ENCODE peak calls at places on chromosomes 13 and 19, in four cellular contexts. One of them, this sample, is unnamed. For H3K4me1, the result is how much of the 10 kb centered on the place peaks cover.

GRCh38 chr13:101706651-101707050 is 254.2 kb downstream of the ITGBL1 start:
- DNase-seq in heart right ventricle: no peak
- DNase-seq in psoas muscle: peak
- DNase-seq in PC-9: no peak
- DNase-seq in this sample: no peak

GRCh38 chr19:33673258-33673875 is 51.6 kb downstream of the CHST8 start:
- DNase-seq in heart right ventricle: no peak
- DNase-seq in psoas muscle: no peak
- DNase-seq in PC-9: no peak
- DNase-seq in this sample: no peak

GRCh38 chr19:49327878-49328544 is 3.0 kb upstream of the SLC6A16 start:
- DNase-seq in heart right ventricle: no peak
- DNase-seq in psoas muscle: no peak
- DNase-seq in PC-9: no peak
- DNase-seq in this sample: peak

GRCh38 chr13:89746554-89746953 is 1600.9 kb upstream of the MIR17HG start:
- DNase-seq in heart right ventricle: no peak
- DNase-seq in psoas muscle: no peak
- DNase-seq in PC-9: no peak
- DNase-seq in this sample: no peak

GRCh38 chr13:111622051-111622531 is 301.6 kb downstream of the TEX29 start:
- DNase-seq in heart right ventricle: no peak
- DNase-seq in psoas muscle: no peak
- DNase-seq in PC-9: no peak
- DNase-seq in this sample: peak

GRCh38 chr13:30918662-30919405 is 12.8 kb downstream of the MEDAG start:
- DNase-seq in heart right ventricle: no peak
- DNase-seq in psoas muscle: no peak
- DNase-seq in PC-9: no peak
- DNase-seq in this sample: no peak

GRCh38 chr13:104483631-104484030 is 1417.4 kb upstream of the SLC10A2 start:
- DNase-seq in heart right ventricle: no peak
- DNase-seq in psoas muscle: no peak
- DNase-seq in PC-9: no peak
- DNase-seq in this sample: no peak

GRCh38 chr19:32720936-32721250 is 1.3 kb downstream of the TDRD12 start:
- DNase-seq in heart right ventricle: no peak
- DNase-seq in psoas muscle: no peak
- DNase-seq in PC-9: no peak
- DNase-seq in this sample: no peak

GRCh38 chr19:10086032-10086903 is at the start of gene SHFL:
- DNase-seq in heart right ventricle: peak
- DNase-seq in psoas muscle: peak
- DNase-seq in PC-9: peak
- DNase-seq in this sample: no peak

GRCh38 chr13:98483636-98484288 is 93.1 kb downstream of the STK24 start:
- DNase-seq in heart right ventricle: no peak
- DNase-seq in psoas muscle: no peak
- DNase-seq in PC-9: no peak
- DNase-seq in this sample: no peak
- H3K4me1 ChIP-seq in heart right ventricle: half or more
- H3K4me1 ChIP-seq in psoas muscle: half or more
- H3K4me1 ChIP-seq in PC-9: half or more
- H3K4me1 ChIP-seq in this sample: under half

GRCh38 chr19:41726493-41726892 is 18.1 kb downstream of the CEACAM5 start:
- DNase-seq in heart right ventricle: no peak
- DNase-seq in psoas muscle: no peak
- DNase-seq in PC-9: no peak
- DNase-seq in this sample: no peak
- TF ChIP-seq CTCF in heart right ventricle: no peak
- TF ChIP-seq CTCF in psoas muscle: no peak
- TF ChIP-seq CTCF in PC-9: no peak
- TF ChIP-seq CTCF in this sample: no peak

DNA sequence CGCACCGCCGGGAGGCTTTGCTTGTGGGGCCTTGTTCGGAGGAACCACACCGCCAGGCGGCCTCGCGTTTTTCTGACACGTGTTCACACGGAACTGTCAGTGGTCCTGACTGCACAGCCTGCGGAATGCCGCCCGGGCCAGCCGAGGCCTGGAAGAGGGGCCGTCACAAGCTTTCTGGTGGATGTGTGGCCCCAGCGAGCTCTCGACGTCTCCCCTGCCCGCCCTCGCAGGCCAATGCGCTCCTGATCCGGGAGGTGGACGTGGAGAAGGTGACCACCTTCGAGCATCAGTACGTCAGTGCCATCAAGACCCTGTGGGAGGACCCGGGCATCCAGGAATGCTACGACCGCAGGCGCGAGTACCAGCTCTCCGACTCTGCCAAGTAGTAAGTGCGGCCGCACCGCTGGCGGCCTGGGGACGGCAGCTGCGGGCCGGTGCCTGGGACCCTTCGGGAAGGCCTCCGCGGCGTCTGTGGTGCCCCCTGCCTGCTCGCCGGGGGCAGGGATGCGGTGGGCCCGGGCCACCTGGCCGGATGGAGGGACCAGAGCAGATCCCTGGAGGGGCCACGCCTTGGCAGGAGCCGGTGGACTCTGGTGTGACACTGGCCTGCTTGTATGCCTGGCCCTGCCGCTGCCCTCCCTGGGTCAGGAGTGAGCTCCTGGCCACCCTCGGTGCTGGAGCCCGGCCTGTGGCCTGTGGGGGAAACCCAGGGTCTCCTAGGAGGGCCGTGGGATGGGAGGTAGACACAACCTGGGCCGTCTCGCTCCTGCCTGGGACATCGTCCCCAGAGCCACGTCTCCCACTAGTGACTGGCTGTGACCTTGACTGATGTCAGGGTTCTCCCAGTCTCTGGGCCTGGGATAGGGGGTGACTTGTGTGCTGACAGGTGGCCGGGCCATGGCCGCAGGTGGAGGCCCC is 19.2 kb downstream of the GNA11 start:
- DNase-seq in heart right ventricle: peak
- DNase-seq in psoas muscle: no peak
- DNase-seq in PC-9: no peak
- DNase-seq in this sample: no peak
- H3K4me1 ChIP-seq in heart right ventricle: under half
- H3K4me1 ChIP-seq in psoas muscle: under half
- H3K4me1 ChIP-seq in PC-9: under half
- H3K4me1 ChIP-seq in this sample: under half

DNA sequence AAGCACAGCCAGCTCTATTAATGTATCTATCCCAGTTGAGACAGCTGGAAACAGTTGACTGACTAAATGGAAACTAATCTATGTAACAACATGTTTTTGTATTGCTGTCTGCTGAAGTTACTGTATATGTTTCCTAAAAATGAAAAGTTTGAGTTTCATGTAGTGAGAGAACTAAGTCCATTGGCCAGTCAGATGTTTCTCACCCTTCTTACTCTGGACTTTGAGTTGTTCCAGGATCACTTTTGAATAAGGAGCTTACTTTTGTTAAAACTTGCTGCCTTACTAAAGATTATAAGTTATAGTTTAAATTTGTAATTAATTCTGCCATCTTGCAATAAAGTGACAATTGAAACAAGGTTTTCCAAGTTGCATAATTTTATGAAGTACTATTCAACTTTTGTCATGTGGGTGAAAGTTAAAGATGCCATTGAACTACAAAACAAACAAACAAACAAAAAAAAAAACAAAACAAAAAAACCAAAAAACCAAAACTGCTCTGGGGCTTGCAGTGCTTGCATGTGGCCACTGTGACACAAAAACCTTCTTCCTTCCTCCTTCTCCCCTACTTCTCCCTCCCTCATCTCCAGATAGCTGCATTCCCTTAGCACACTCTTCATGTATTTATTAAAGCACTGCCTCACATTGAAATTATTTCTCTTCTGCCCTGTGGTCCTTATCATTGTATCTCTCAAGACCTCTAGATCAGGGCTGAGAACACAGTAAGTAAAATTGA is 15.3 kb downstream of the WDFY2 start:
- DNase-seq in heart right ventricle: no peak
- DNase-seq in psoas muscle: no peak
- DNase-seq in PC-9: no peak
- DNase-seq in this sample: no peak
- TF ChIP-seq CTCF in heart right ventricle: no peak
- TF ChIP-seq CTCF in psoas muscle: no peak
- TF ChIP-seq CTCF in PC-9: no peak
- TF ChIP-seq CTCF in this sample: no peak

GRCh38 chr19:1213391-1214286 is 8.1 kb downstream of the STK11 start:
- DNase-seq in heart right ventricle: peak
- DNase-seq in psoas muscle: peak
- DNase-seq in PC-9: no peak
- DNase-seq in this sample: peak
- H3K4me1 ChIP-seq in heart right ventricle: half or more
- H3K4me1 ChIP-seq in psoas muscle: half or more
- H3K4me1 ChIP-seq in PC-9: under half
- H3K4me1 ChIP-seq in this sample: under half

DNA sequence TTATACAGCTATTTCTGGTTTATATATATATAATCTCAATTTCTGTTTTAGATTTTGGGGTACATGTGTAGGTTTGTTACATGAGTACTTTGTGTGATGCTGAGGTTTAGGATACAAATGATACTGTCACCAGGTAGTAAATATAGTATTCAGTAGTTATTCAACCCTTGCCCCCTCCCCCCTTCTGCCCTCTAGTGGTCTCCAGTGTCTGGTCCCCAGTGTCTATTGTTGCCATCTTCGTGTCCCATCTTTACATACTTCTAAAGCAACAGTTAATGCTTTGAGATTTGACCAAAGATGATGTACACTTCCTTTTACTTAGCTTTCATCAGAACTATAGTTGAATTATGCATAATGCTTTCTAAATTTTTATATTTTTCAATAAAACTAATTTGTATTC is 1623.4 kb upstream of the PRR20A start:
- DNase-seq in heart right ventricle: no peak
- DNase-seq in psoas muscle: no peak
- DNase-seq in PC-9: no peak
- DNase-seq in this sample: no peak
- TF ChIP-seq CTCF in heart right ventricle: no peak
- TF ChIP-seq CTCF in psoas muscle: no peak
- TF ChIP-seq CTCF in PC-9: peak
- TF ChIP-seq CTCF in this sample: no peak

DNA sequence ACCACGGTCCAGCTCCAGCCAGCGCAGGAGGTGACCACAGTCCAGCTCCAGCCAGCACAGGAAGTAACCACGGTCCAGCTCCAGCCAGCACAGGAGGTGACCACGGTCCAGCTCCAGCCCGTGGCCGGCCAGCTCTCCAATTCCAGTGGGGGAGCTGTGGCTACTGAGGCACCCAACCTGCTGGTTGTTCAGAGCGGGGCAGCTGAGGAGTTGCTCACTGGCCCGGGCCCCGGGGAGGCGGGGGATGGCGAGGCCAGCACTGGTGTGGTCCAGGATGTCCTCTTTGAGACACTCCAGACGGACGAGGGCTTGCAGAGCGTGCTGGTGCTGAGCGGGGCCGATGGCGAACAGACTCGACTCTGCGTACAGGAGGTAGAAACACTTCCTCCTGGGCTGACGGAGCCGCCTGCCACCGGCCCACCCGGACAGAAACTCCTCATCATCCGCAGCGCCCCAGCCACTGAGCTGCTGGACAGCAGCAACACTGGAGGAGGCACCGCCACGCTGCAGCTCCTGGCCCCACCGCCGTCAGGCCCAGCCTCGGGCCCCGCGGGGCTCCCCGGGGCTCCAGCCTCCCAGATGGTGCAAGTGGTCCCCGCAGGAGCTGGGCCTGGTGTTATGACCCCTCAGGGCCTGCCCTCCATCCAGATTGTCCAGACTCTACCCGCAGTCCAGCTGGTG is 1.2 kb upstream of the NAT14 start:
- DNase-seq in heart right ventricle: peak
- DNase-seq in psoas muscle: no peak
- DNase-seq in PC-9: no peak
- DNase-seq in this sample: no peak
- H3K4me1 ChIP-seq in heart right ventricle: half or more
- H3K4me1 ChIP-seq in psoas muscle: under half
- H3K4me1 ChIP-seq in PC-9: under half
- H3K4me1 ChIP-seq in this sample: under half

DNA sequence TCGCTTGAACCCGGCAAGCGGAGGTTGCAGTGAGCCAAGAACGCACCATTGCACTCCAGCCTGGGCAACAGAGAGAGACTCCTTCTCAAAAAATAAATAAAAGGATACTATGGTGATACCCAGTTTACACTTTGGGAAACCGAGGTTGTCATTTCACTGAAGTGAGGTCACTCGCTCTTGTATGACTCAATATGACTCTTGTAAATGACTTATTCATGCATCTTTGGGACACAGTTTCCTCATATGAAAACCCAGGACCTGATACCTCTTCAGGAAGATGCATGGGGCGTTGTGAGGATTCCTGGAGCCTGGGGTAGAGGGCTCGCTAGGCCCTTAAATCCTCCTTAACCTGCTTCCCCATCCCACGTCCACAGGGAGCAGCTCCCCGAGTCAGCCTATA is 4.5 kb downstream of the PSMD8 start:
- DNase-seq in heart right ventricle: no peak
- DNase-seq in psoas muscle: no peak
- DNase-seq in PC-9: no peak
- DNase-seq in this sample: no peak
- TF ChIP-seq CTCF in heart right ventricle: no peak
- TF ChIP-seq CTCF in psoas muscle: no peak
- TF ChIP-seq CTCF in PC-9: no peak
- TF ChIP-seq CTCF in this sample: no peak

This sample was measured in ascending aorta.